ENCODE peak calls at places on chromosomes 3 and 15, in four cellular contexts. One of them, this sample, is unnamed.

GRCh38 chr3:97993526-97993925 is 21.3 kb upstream of the RIOX2 start:
- DNase-seq in AG10803: no peak
- DNase-seq in GM13976: no peak
- DNase-seq in lower leg skin: no peak
- DNase-seq in this sample: no peak

GRCh38 chr3:183597959-183598358 is 37.5 kb upstream of the KLHL24 start:
- DNase-seq in GM13976: no peak
- DNase-seq in lower leg skin: no peak
- DNase-seq in AG10803: no peak
- DNase-seq in this sample: no peak

GRCh38 chr15:48191574-48192225 is at the start of gene CTXN2:
- DNase-seq in lower leg skin: no peak
- DNase-seq in GM13976: no peak
- DNase-seq in AG10803: no peak
- DNase-seq in this sample: no peak

GRCh38 chr15:39878401-39878775 is 41.7 kb downstream of the GPR176 start:
- DNase-seq in GM13976: no peak
- DNase-seq in lower leg skin: no peak
- DNase-seq in AG10803: no peak
- DNase-seq in this sample: no peak

GRCh38 chr15:25709437-25710159 is 153.5 kb downstream of the ATP10A start:
- DNase-seq in AG10803: no peak
- DNase-seq in lower leg skin: peak
- DNase-seq in GM13976: no peak
- DNase-seq in this sample: no peak

GRCh38 chr3:111392911-111393351 is 149.1 kb upstream of the CD96 start:
- DNase-seq in GM13976: no peak
- DNase-seq in AG10803: no peak
- DNase-seq in lower leg skin: no peak
- DNase-seq in this sample: no peak

GRCh38 chr3:141227752-141228151 is 3.9 kb upstream of the PXYLP1 start:
- DNase-seq in lower leg skin: no peak
- DNase-seq in GM13976: no peak
- DNase-seq in AG10803: peak
- DNase-seq in this sample: peak

GRCh38 chr3:12433823-12434222 is 50.5 kb upstream of the TSEN2 start:
- DNase-seq in GM13976: no peak
- DNase-seq in lower leg skin: no peak
- DNase-seq in AG10803: no peak
- DNase-seq in this sample: no peak

GRCh38 chr15:63312286-63312685 is 34.9 kb downstream of the APH1B start:
- DNase-seq in GM13976: no peak
- DNase-seq in AG10803: no peak
- DNase-seq in lower leg skin: no peak
- DNase-seq in this sample: no peak

GRCh38 chr3:42123012-42123581 is 31.9 kb downstream of the TRAK1 start:
- DNase-seq in AG10803: peak
- DNase-seq in lower leg skin: no peak
- DNase-seq in GM13976: peak
- DNase-seq in this sample: no peak

GRCh38 chr3:53677406-53677805 is 168.8 kb downstream of the CHDH start:
- DNase-seq in AG10803: no peak
- DNase-seq in lower leg skin: no peak
- DNase-seq in GM13976: no peak
- DNase-seq in this sample: no peak

GRCh38 chr3:166425021-166425420 is 587.8 kb upstream of the BCHE start:
- DNase-seq in lower leg skin: no peak
- DNase-seq in AG10803: no peak
- DNase-seq in GM13976: no peak
- DNase-seq in this sample: no peak

GRCh38 chr3:166420071-166420470 is 582.8 kb upstream of the BCHE start:
- DNase-seq in lower leg skin: no peak
- DNase-seq in GM13976: no peak
- DNase-seq in AG10803: no peak
- DNase-seq in this sample: no peak

GRCh38 chr3:166425900-166426611 is 588.8 kb upstream of the BCHE start:
- DNase-seq in lower leg skin: peak
- DNase-seq in GM13976: no peak
- DNase-seq in AG10803: no peak
- DNase-seq in this sample: no peak
- TF ChIP-seq CTCF in lower leg skin: no peak
- TF ChIP-seq CTCF in GM13976: no peak
- TF ChIP-seq CTCF in AG10803: no peak
- TF ChIP-seq CTCF in this sample: no peak

DNA sequence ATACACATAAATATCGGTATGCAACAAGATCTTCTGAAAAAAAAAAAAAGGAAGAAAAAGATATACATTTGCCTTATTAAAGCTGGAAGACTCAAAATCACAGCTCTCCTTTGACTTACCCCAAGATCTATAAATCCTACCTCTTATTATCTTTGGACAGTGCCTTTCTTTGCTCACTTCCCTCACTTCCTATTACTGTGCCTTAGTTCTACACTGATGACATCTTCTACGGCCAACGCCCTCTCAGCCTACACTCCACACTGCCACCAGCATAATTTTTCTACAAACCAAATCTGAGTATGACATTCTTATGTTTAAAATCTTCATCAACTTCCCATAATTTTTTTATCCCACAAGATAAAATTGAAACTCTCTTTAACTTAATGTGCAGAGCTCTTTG is 137.1 kb downstream of the VPS13C start:
- DNase-seq in lower leg skin: no peak
- DNase-seq in GM13976: no peak
- DNase-seq in AG10803: no peak
- DNase-seq in this sample: no peak
- TF ChIP-seq CTCF in lower leg skin: no peak
- TF ChIP-seq CTCF in GM13976: no peak
- TF ChIP-seq CTCF in AG10803: no peak
- TF ChIP-seq CTCF in this sample: no peak

DNA sequence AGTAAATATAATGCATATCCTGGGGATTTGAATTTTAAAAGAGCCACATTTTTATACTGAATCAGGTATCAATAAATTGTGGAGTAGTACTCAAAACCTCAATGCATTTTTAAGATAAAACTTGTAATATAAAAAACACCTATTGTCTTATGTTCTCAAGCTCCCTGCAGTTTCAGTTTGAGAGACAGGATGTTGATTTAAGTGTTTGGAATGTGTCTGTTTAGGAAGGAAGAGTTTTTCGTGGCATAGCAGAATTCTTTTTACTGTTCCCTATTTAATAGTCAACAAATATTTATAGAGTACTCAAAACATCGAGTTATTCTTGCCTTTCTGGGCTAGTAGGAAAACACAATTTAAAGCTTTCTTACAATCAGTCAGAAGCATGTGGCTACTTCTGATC is 146.1 kb upstream of the BCHE start:
- DNase-seq in lower leg skin: no peak
- DNase-seq in AG10803: no peak
- DNase-seq in GM13976: no peak
- DNase-seq in this sample: no peak
- TF ChIP-seq CTCF in lower leg skin: no peak
- TF ChIP-seq CTCF in AG10803: no peak
- TF ChIP-seq CTCF in GM13976: no peak
- TF ChIP-seq CTCF in this sample: no peak

GRCh38 chr3:159818997-159819500 is 169.6 kb upstream of the IL12A start:
- DNase-seq in AG10803: no peak
- DNase-seq in lower leg skin: no peak
- DNase-seq in GM13976: no peak
- DNase-seq in this sample: no peak

GRCh38 chr3:159819676-159820075 is 169.0 kb upstream of the IL12A start:
- DNase-seq in AG10803: no peak
- DNase-seq in lower leg skin: no peak
- DNase-seq in GM13976: no peak
- DNase-seq in this sample: no peak

GRCh38 chr3:159817571-159817970 is 171.1 kb upstream of the IL12A start:
- DNase-seq in AG10803: no peak
- DNase-seq in GM13976: no peak
- DNase-seq in lower leg skin: no peak
- DNase-seq in this sample: no peak

GRCh38 chr3:159817136-159817535 is 171.5 kb upstream of the IL12A start:
- DNase-seq in GM13976: no peak
- DNase-seq in lower leg skin: no peak
- DNase-seq in AG10803: no peak
- DNase-seq in this sample: no peak

DNA sequence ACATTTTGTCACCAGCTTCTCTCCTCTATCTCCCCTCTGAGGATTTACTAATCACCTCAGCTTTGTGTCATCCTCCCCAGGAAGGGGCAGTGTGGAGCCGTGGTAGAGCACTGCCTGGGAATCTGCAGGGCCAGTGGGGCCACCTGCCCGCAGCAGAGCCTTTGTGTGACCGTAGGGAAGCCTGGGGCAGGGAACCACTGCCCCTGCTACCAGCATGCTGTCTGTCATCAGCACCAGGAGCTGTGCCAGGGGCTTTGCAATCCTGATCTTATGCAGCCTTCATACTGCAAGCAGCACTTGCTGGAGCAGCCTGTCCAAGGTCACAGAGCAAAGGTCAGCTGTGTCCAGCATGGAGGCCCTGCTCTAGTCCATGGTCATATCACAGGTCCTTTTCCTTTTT is 170.2 kb upstream of the IL12A start:
- DNase-seq in lower leg skin: no peak
- DNase-seq in GM13976: no peak
- DNase-seq in AG10803: no peak
- DNase-seq in this sample: no peak
- TF ChIP-seq CTCF in lower leg skin: no peak
- TF ChIP-seq CTCF in GM13976: peak
- TF ChIP-seq CTCF in AG10803: no peak
- TF ChIP-seq CTCF in this sample: peak

DNA sequence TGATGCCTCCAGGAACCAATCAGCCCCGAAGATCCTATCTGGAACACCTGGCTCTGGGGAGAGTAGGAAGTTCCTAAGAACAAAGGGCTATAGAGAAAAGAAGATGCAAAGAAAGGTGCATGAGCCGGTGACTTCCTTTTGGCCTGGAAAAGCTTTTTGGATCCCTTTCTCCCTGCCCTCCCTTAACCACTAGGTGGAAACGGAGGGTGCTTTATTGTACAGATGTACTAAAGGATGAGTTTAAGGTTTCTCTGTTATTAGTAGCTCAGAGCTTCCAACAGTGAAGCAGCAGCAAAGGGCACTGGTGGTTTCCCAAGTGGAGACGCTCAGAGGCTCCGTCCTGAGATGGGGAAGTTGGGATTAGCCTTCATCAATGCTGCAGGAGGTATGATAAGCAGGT is 6.0 kb upstream of the ADGRG7 start:
- DNase-seq in lower leg skin: no peak
- DNase-seq in GM13976: peak
- DNase-seq in AG10803: peak
- DNase-seq in this sample: no peak
- TF ChIP-seq CTCF in lower leg skin: no peak
- TF ChIP-seq CTCF in GM13976: no peak
- TF ChIP-seq CTCF in AG10803: peak
- TF ChIP-seq CTCF in this sample: peak

This sample was measured in osteocyte.